ENCODE peak calls at places on chromosomes 2 and 18, in eight cellular contexts. N is activated CD8-positive, alpha-beta memory T cell treated with anti-CD3 and anti-CD28 coated beads, Interleukin-2, amount 50 U/mL, for 4 hours; S is CD14-positive monocyte; E is stimulated activated CD4-positive, alpha-beta T cell treated with anti-CD3 and anti-CD28 coated beads, Interleukin-12 subunit alpha, Interleukin-12 subunit beta, amount 100 ng/mL, for 48 hours; J is heart left ventricle; M is Peyer's patch; R is HFFc6; X is anterior cingulate cortex. B is an unnamed sample.

GRCh38 chr2:134327367-134327766 is 73.5 kb downstream of the MGAT5 start:
- DNase-seq in M (no peak), R (no peak), J (no peak), E (no peak), S (no peak), X (no peak), N (no peak), B (no peak)

GRCh38 chr2:122205637-122206036 is 450.2 kb downstream of the TSN start:
- DNase-seq in E (no peak), S (no peak), X (no peak), R (no peak), J (no peak), M (no peak), N (no peak), B (no peak)

GRCh38 chr2:2932692-2933305 is 444.8 kb downstream of the EIPR1 start:
- DNase-seq in J (no peak), M (no peak), S (no peak), E (no peak), N (no peak), X (no peak), R (no peak), B (no peak)

GRCh38 chr18:11946756-11947155 is 34.6 kb upstream of the IMPA2 start:
- DNase-seq in S (no peak), R (peak), N (no peak), M (no peak), J (no peak), X (no peak), E (no peak), B (no peak)

GRCh38 chr2:165469417-165469816 is at the start of gene CSRNP3:
- DNase-seq in X (peak), E (no peak), R (peak), J (no peak), S (no peak), M (no peak), N (no peak), B (no peak)

GRCh38 chr18:9475643-9476580 is 599 bp downstream of the RALBP1 start:
- DNase-seq in E (no peak), R (peak), X (peak), M (peak), J (no peak), N (peak), S (no peak), B (peak)

GRCh38 chr18:13241893-13242175 is 23.3 kb downstream of the LDLRAD4 start:
- DNase-seq in E (no peak), R (no peak), N (no peak), S (no peak), J (no peak), M (no peak), X (no peak), B (no peak)

GRCh38 chr18:48562075-48562474 is 23.2 kb downstream of the CTIF start:
- DNase-seq in R (no peak), J (no peak), N (no peak), S (no peak), X (no peak), E (no peak), M (no peak), B (no peak)

GRCh38 chr18:79582978-79583377 is 96.6 kb upstream of the CTDP1 start:
- DNase-seq in S (no peak), R (no peak), X (no peak), J (no peak), M (no peak), N (peak), E (no peak), B (no peak)

GRCh38 chr2:219331560-219332213 is 857 bp downstream of the RESP18 start:
- DNase-seq in E (no peak), N (no peak), R (no peak), J (no peak), X (peak), S (no peak), M (no peak), B (no peak)

GRCh38 chr18:57909620-57910019 is 106.5 kb upstream of the ATP8B1 start:
- DNase-seq in E (no peak), S (no peak), J (no peak), N (no peak), X (no peak), M (no peak), R (no peak), B (no peak)

GRCh38 chr2:47133046-47133445 is 22.1 kb downstream of the STPG4 start:
- DNase-seq in M (no peak), X (no peak), J (no peak), R (no peak), E (no peak), S (no peak), N (no peak), B (no peak)

GRCh38 chr2:10919776-10920606 is 8.3 kb downstream of the KCNF1 start:
- DNase-seq in E (no peak), J (no peak), S (no peak), R (no peak), N (no peak), X (no peak), M (no peak), B (no peak)

B was measured in CMK.